ENCODE peak calls at places on chromosomes 11 and 22, in nine cellular contexts. O is AG10803, Z is tibial nerve, E is RWPE2, U is astrocyte of the spinal cord, D is Caco-2, R is AG09309, Y is cardiac muscle cell, S is retinal pigment epithelial cell. V is an unnamed sample.
A peak's percentile ranks its signal among the peaks of the same experiment; 100 is the strongest.

GRCh38 chr11:35321532-35322320 is 97.6 kb downstream of the SLC1A2 start:
- DNase-seq in O (peak; percentile 98), Z (no peak), E (no peak), U (peak; percentile 61), D (no peak), R (peak; percentile 90), Y (peak; percentile 40), S (peak; percentile 54), V (no peak)

GRCh38 chr11:69377029-69377952 is 83.3 kb downstream of the MYEOV start:
- DNase-seq in O (no peak), Z (no peak), E (peak; percentile 68), U (no peak), D (no peak), R (no peak), Y (no peak), S (no peak), V (no peak)

GRCh38 chr11:117663826-117664225 is 133.2 kb downstream of the DSCAML1 start:
- DNase-seq in O (no peak), Z (no peak), E (no peak), U (no peak), D (no peak), R (no peak), Y (no peak), S (no peak), V (no peak)

GRCh38 chr11:6523253-6523652 is 26.2 kb downstream of the DNHD1 start:
- DNase-seq in O (peak; percentile 43), Z (no peak), E (no peak), U (peak; percentile 53), D (no peak), R (peak; percentile 16), Y (peak; percentile 10), S (peak; percentile 17), V (no peak)

GRCh38 chr11:127651175-127651887 is 650.8 kb upstream of the KIRREL3 start:
- DNase-seq in O (peak; percentile 55), Z (no peak), E (no peak), U (peak; percentile 85), D (no peak), R (no peak), Y (no peak), S (no peak), V (peak; percentile 67)

GRCh38 chr11:14974723-14975587 is 2.8 kb upstream of the CALCA start:
- DNase-seq in O (peak; percentile 23), Z (no peak), E (no peak), U (peak; percentile 36), D (peak; percentile 65), R (no peak), Y (peak; percentile 49), S (no peak), V (no peak)

GRCh38 chr22:37275134-37275533 is 7.2 kb upstream of the CYTH4 start:
- DNase-seq in O (no peak), Z (no peak), E (no peak), U (no peak), D (no peak), R (no peak), Y (no peak), S (no peak), V (no peak)

GRCh38 chr11:103609117-103610066 is 427.0 kb upstream of the DDI1 start:
- DNase-seq in O (peak; percentile 95), Z (no peak), E (no peak), U (peak; percentile 95), D (peak; percentile 61), R (peak; percentile 85), Y (peak; percentile 98), S (peak; percentile 89), V (peak; percentile 91)

GRCh38 chr11:123742334-123742733 is 874 bp upstream of the ZNF202 start:
- DNase-seq in O (no peak), Z (no peak), E (no peak), U (no peak), D (no peak), R (no peak), Y (peak; percentile 3), S (no peak), V (no peak)

GRCh38 chr22:39317756-39318506 is 1.5 kb downstream of the RPL3 start:
- DNase-seq in O (peak; percentile 60), Z (no peak), E (no peak), U (peak; percentile 39), D (no peak), R (no peak), Y (peak; percentile 68), S (no peak), V (no peak)

GRCh38 chr11:12762696-12763324 is 88.6 kb downstream of the TEAD1 start:
- DNase-seq in O (no peak), Z (no peak), E (no peak), U (no peak), D (no peak), R (no peak), Y (no peak), S (no peak), V (no peak)

GRCh38 chr11:96242191-96242845 is 100.7 kb downstream of the MAML2 start:
- DNase-seq in O (peak; percentile 56), Z (no peak), E (no peak), U (no peak), D (no peak), R (no peak), Y (peak; percentile 76), S (no peak), V (no peak)

GRCh38 chr11:110173775-110174644 is 80.8 kb downstream of the ZC3H12C start:
- DNase-seq in O (peak; percentile 66), Z (peak; percentile 61), E (no peak), U (peak; percentile 67), D (peak; percentile 70), R (no peak), Y (peak; percentile 82), S (peak; percentile 55), V (no peak)

GRCh38 chr11:90438069-90438468 is 215.2 kb upstream of the CHORDC1 start:
- DNase-seq in O (no peak), Z (no peak), E (no peak), U (no peak), D (no peak), R (no peak), Y (no peak), S (no peak), V (no peak)

GRCh38 chr11:90434858-90435257 is 212.0 kb upstream of the CHORDC1 start:
- DNase-seq in O (no peak), Z (no peak), E (no peak), U (no peak), D (peak; percentile 74), R (no peak), Y (no peak), S (no peak), V (peak; percentile 22)
- TF ChIP-seq CTCF in O (no peak), Z (no peak), E (no peak), U (no peak), D (peak; percentile 79), R (no peak), Y (no peak), S (peak; percentile 66), V (peak; percentile 68)

DNA sequence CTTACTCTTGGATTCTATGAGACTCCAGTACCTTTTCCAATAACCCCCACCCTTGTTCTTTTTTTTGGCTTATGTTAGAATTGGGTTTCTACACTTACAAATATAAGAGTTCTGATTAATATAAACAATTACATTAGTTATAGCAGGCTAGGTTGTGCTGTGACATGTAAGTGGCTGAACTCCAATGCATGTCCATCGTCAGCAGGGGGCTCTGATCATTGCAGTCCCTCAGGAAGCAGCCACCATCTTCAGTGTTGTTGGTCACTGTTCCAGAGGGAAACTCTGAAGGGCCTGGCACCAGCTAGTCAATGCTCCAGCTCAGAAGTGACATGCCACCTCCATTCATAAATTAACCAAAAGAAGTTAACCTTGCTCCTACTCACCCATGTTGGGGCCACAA is 5.6 kb downstream of the LIPT2 start:
- DNase-seq in O (no peak), Z (no peak), E (no peak), U (no peak), D (peak; percentile 66), R (no peak), Y (no peak), S (no peak), V (no peak)
- TF ChIP-seq CTCF in O (no peak), Z (no peak), E (peak; percentile 44), U (peak; percentile 27), D (peak; percentile 78), R (peak; percentile 30), Y (peak; percentile 8), S (peak; percentile 39), V (peak; percentile 46)

DNA sequence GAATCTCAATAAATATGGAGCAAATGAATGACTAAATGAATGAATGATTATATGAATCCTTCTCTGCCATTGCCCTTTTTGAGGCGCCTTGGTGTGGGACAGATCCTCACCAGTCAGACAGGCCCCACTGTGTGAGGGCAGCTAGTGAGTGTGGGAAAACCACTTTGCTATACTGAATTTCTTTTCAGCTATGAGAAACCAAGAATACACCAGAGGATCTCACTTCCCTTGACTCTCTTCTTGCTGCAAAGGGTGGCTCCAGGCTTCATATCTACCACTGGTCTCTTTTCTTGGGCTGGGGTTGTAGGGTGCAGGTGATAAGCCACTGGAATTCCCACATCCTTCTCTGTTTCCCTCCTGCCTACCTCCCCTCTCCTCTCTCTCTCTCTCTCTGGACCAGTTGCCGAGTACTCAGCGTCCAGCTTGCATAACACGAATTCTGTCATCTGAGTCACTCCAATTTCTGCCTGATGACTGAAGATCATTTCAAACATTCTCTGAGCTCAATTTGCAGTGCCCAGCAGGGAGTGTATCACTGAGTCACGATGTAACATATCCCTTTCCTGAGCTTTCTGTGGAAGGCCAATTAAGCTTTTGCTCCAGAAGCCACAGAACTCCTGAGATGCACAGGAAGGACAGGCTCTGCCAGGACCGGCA is 304.3 kb upstream of the NCAM1 start:
- DNase-seq in O (peak; percentile 91), Z (no peak), E (no peak), U (peak; percentile 92), D (no peak), R (peak; percentile 79), Y (peak; percentile 42), S (no peak), V (no peak)
- TF ChIP-seq CTCF in O (peak; percentile 4), Z (no peak), E (no peak), U (no peak), D (no peak), R (no peak), Y (no peak), S (no peak), V (no peak)

GRCh38 chr11:27528711-27529110 is 22.1 kb upstream of the LIN7C start:
- DNase-seq in O (no peak), Z (no peak), E (no peak), U (no peak), D (no peak), R (no peak), Y (no peak), S (no peak), V (no peak)

GRCh38 chr11:27520226-27520625 is 13.7 kb upstream of the LIN7C start:
- DNase-seq in O (no peak), Z (no peak), E (no peak), U (no peak), D (no peak), R (no peak), Y (no peak), S (no peak), V (no peak)

GRCh38 chr11:27518522-27518921 is 12.0 kb upstream of the LIN7C start:
- DNase-seq in O (no peak), Z (no peak), E (no peak), U (no peak), D (no peak), R (no peak), Y (no peak), S (no peak), V (no peak)

GRCh38 chr11:27525824-27526516 is 19.4 kb upstream of the LIN7C start:
- DNase-seq in O (no peak), Z (no peak), E (no peak), U (no peak), D (no peak), R (no peak), Y (no peak), S (no peak), V (no peak)

DNA sequence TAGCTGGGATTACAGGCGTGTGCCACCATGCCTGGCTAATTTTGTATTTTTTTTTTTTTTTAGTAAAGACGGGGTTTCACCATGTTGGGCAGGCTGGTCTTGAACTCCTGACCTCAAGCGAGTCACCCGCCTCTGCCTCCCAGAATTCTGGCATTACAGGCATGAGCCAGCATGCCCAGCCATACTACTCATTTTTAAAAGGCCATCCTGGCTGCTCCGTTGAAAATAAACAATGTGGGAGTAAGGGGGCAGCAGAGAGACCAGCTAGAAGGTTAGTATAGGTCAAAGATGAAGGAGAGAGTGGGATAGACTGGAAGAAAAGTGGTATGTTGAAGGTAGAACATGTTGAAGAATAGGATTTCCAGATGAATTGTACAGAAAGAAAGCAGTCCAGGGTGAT is 17.6 kb upstream of the LIN7C start:
- DNase-seq in O (peak; percentile 57), Z (no peak), E (no peak), U (peak; percentile 35), D (peak; percentile 30), R (no peak), Y (peak; percentile 40), S (no peak), V (peak; percentile 15)
- TF ChIP-seq CTCF in O (peak; percentile 21), Z (no peak), E (peak; percentile 44), U (peak; percentile 23), D (peak; percentile 21), R (peak; percentile 37), Y (peak; percentile 21), S (peak; percentile 39), V (peak; percentile 44)

V was measured in epithelial cell of proximal tubule.